ENCODE peak calls at places on chromosomes 4 and X, in four cellular contexts. One of them, this sample, is unnamed.

GRCh38 chr4:3010577-3010976 is 47.2 kb downstream of the GRK4 start:
- DNase-seq in DMS153: no peak
- DNase-seq in GM04503: no peak
- DNase-seq in naive thymus-derived CD4-positive, alpha-beta T cell: no peak
- DNase-seq in this sample: no peak

GRCh38 chr4:36187723-36188333 is 56.5 kb downstream of the ARAP2 start:
- DNase-seq in DMS153: peak; percentile 2
- DNase-seq in GM04503: no peak
- DNase-seq in naive thymus-derived CD4-positive, alpha-beta T cell: no peak
- DNase-seq in this sample: peak; percentile 33

GRCh38 chr4:157550028-157550427 is 329.5 kb downstream of the GRIA2 start:
- DNase-seq in DMS153: no peak
- DNase-seq in GM04503: no peak
- DNase-seq in naive thymus-derived CD4-positive, alpha-beta T cell: no peak
- DNase-seq in this sample: no peak

GRCh38 chrX:4240541-4241194 is 527.2 kb upstream of the PRKX start:
- DNase-seq in DMS153: no peak
- DNase-seq in GM04503: no peak
- DNase-seq in naive thymus-derived CD4-positive, alpha-beta T cell: peak; percentile 72
- DNase-seq in this sample: no peak

GRCh38 chr4:10102981-10103330 is 13.6 kb downstream of the WDR1 start:
- DNase-seq in DMS153: no peak
- DNase-seq in GM04503: no peak
- DNase-seq in naive thymus-derived CD4-positive, alpha-beta T cell: no peak
- DNase-seq in this sample: no peak

GRCh38 chr4:2803624-2804448 is 11.0 kb downstream of the SH3BP2 start:
- DNase-seq in DMS153: no peak
- DNase-seq in GM04503: no peak
- DNase-seq in naive thymus-derived CD4-positive, alpha-beta T cell: no peak
- DNase-seq in this sample: no peak

GRCh38 chr4:27714073-27714472 is 853.4 kb downstream of the STIM2 start:
- DNase-seq in DMS153: peak; percentile 74
- DNase-seq in GM04503: no peak
- DNase-seq in naive thymus-derived CD4-positive, alpha-beta T cell: no peak
- DNase-seq in this sample: peak; percentile 72

GRCh38 chr4:113869743-113870375 is 108.3 kb upstream of the CAMK2D start:
- DNase-seq in DMS153: no peak
- DNase-seq in GM04503: no peak
- DNase-seq in naive thymus-derived CD4-positive, alpha-beta T cell: no peak
- DNase-seq in this sample: no peak

GRCh38 chr4:175298119-175298518 is 380.0 kb downstream of the ADAM29 start:
- DNase-seq in DMS153: no peak
- DNase-seq in GM04503: no peak
- DNase-seq in naive thymus-derived CD4-positive, alpha-beta T cell: no peak
- DNase-seq in this sample: no peak

GRCh38 chr4:4323705-4324534 is 33.9 kb downstream of the ZBTB49 start:
- DNase-seq in DMS153: no peak
- DNase-seq in GM04503: no peak
- DNase-seq in naive thymus-derived CD4-positive, alpha-beta T cell: no peak
- DNase-seq in this sample: no peak

GRCh38 chr4:21596521-21596920 is 352.1 kb downstream of the KCNIP4 start:
- DNase-seq in DMS153: peak; percentile 2
- DNase-seq in GM04503: no peak
- DNase-seq in naive thymus-derived CD4-positive, alpha-beta T cell: no peak
- DNase-seq in this sample: peak; percentile 27

GRCh38 chr4:99507762-99508161 is 3.1 kb upstream of the C4orf17 start:
- DNase-seq in DMS153: no peak
- DNase-seq in GM04503: no peak
- DNase-seq in naive thymus-derived CD4-positive, alpha-beta T cell: peak; percentile 32
- DNase-seq in this sample: no peak

GRCh38 chrX:52359614-52360232 is 9.1 kb upstream of the XAGE2 start:
- DNase-seq in DMS153: no peak
- DNase-seq in GM04503: no peak
- DNase-seq in naive thymus-derived CD4-positive, alpha-beta T cell: no peak
- DNase-seq in this sample: no peak

GRCh38 chrX:10156199-10157031 is at the start of gene CLCN4:
- DNase-seq in DMS153: no peak
- DNase-seq in GM04503: no peak
- DNase-seq in naive thymus-derived CD4-positive, alpha-beta T cell: no peak
- DNase-seq in this sample: peak; percentile 16

GRCh38 chr4:159946983-159947645 is 844.2 kb downstream of the RAPGEF2 start:
- DNase-seq in DMS153: peak; percentile 23
- DNase-seq in GM04503: peak; percentile 8
- DNase-seq in naive thymus-derived CD4-positive, alpha-beta T cell: no peak
- DNase-seq in this sample: peak; percentile 38

GRCh38 chr4:3756343-3757059 is 9.7 kb upstream of the ADRA2C start:
- DNase-seq in DMS153: no peak
- DNase-seq in GM04503: no peak
- DNase-seq in naive thymus-derived CD4-positive, alpha-beta T cell: no peak
- DNase-seq in this sample: no peak

GRCh38 chrX:53305996-53306937 is 24.9 kb upstream of the IQSEC2 start:
- DNase-seq in DMS153: no peak
- DNase-seq in GM04503: no peak
- DNase-seq in naive thymus-derived CD4-positive, alpha-beta T cell: no peak
- DNase-seq in this sample: no peak

GRCh38 chr4:30802622-30803323 is 82.6 kb downstream of the PCDH7 start:
- DNase-seq in DMS153: no peak
- DNase-seq in GM04503: no peak
- DNase-seq in naive thymus-derived CD4-positive, alpha-beta T cell: no peak
- DNase-seq in this sample: no peak

GRCh38 chrX:118420462-118420861 is 74.6 kb downstream of the WDR44 start:
- DNase-seq in DMS153: no peak
- DNase-seq in GM04503: no peak
- DNase-seq in naive thymus-derived CD4-positive, alpha-beta T cell: no peak
- DNase-seq in this sample: no peak

GRCh38 chr4:111883557-111883999 is 261.7 kb upstream of the FAM241A start:
- DNase-seq in DMS153: peak; percentile 87
- DNase-seq in GM04503: peak; percentile 3
- DNase-seq in naive thymus-derived CD4-positive, alpha-beta T cell: no peak
- DNase-seq in this sample: peak; percentile 92

GRCh38 chr4:70969076-70969475 is 24.4 kb upstream of the DCK start:
- DNase-seq in DMS153: no peak
- DNase-seq in GM04503: no peak
- DNase-seq in naive thymus-derived CD4-positive, alpha-beta T cell: no peak
- DNase-seq in this sample: no peak

This sample was measured in NCI-H748 treated with DMSO at 0.1 percent for 48 hours.